ENCODE peak calls at places on chromosomes 1 and 21, in five cellular contexts. V, B, J, M and W are unnamed samples.

GRCh38 chr21:34073749-34074282 is 438 bp downstream of the MRPS6 start:
- DNase-seq in V (no peak), B (no peak), J (peak; percentile 76), M (no peak), W (peak; percentile 88)

GRCh38 chr1:22105611-22106207 is 37.2 kb downstream of the WNT4 start:
- DNase-seq in V (no peak), B (peak; percentile 21), J (peak; percentile 64), M (no peak), W (peak; percentile 36)

GRCh38 chr1:179129702-179130473 is 48.0 kb downstream of the TOR3A start:
- DNase-seq in V (no peak), B (no peak), J (no peak), M (no peak), W (no peak)

GRCh38 chr1:200905411-200906052 is 10.8 kb downstream of the INAVA start:
- DNase-seq in V (no peak), B (no peak), J (no peak), M (no peak), W (peak; percentile 30)

GRCh38 chr1:206672844-206673758 is 11.6 kb upstream of the MAPKAPK2 start:
- DNase-seq in V (no peak), B (no peak), J (no peak), M (no peak), W (peak; percentile 94)

GRCh38 chr1:35568975-35569395 is 4.1 kb upstream of the TFAP2E start:
- DNase-seq in V (no peak), B (peak; percentile 71), J (peak; percentile 88), M (peak; percentile 71), W (peak; percentile 97)

GRCh38 chr1:63124666-63125191 is 197.6 kb upstream of the FOXD3 start:
- DNase-seq in V (no peak), B (no peak), J (no peak), M (no peak), W (peak; percentile 19)

GRCh38 chr1:16175610-16176553 is 20.0 kb upstream of the EPHA2 start:
- DNase-seq in V (no peak), B (peak; percentile 85), J (peak; percentile 84), M (no peak), W (peak; percentile 95)

GRCh38 chr1:95207223-95207935 is 26.6 kb upstream of the RWDD3 start:
- DNase-seq in V (no peak), B (no peak), J (peak; percentile 35), M (no peak), W (no peak)

GRCh38 chr1:211609120-211610024 is 30.4 kb upstream of the SLC30A1 start:
- DNase-seq in V (no peak), B (no peak), J (no peak), M (no peak), W (peak; percentile 82)

GRCh38 chr21:33660406-33660805 is 18.1 kb downstream of the ITSN1 start:
- DNase-seq in V (no peak), B (no peak), J (no peak), M (no peak), W (no peak)

DNA sequence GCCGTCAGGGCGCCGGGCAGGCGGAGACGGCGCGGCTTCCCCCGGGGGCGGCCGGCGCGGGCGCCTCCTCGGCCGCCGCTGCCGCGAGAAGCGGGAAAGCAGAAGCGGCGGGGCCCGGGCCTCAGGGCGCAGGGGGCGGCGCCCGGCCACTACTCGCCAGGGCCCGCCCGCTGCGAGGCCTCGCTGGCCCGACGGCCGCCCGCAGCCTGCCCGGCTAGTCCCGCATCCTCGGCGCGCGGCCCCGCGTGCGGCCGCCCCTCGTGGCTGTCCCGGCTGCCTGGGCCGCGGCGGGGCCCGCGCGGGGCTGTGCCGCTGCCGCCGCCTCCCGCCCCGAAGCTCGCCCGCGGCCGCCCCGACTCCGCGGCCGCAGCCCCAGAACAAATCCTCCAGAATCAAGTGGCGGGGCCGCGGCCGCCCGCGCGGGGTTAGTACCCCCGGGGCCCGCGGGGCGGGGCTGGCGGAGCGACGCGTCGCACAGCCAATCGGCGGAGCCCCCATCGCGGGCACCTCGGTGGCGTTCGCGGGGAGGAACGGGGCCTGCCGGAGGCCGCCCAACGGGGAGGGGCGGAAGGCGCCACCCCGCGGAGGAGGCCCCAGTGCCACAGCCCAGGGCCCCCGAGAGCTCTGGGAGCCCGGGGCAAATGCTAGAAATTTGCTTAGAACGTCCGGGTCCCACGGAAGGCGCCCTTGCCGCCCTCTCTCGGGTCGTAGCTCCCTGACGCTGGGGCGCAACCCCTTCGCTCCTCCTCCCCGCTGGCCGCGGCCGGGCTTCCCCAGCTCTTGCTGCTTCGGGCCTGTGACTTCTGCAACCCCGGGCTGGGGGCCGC is at the start of gene RUNX3:
- DNase-seq in V (no peak), B (no peak), J (peak; percentile 80), M (peak; percentile 84), W (peak; percentile 100)
- H4K20me1 ChIP-seq in V (no peaks in the 10 kb centered on the region), B (no peaks in the 10 kb centered on the region), J (no peaks in the 10 kb centered on the region), M (no peaks in the 10 kb centered on the region), W (peaks cover 13% of the 10 kb centered on the region)

GRCh38 chr1:12150456-12151200 is 16.2 kb upstream of the TNFRSF1B start:
- DNase-seq in V (no peak), B (no peak), J (no peak), M (no peak), W (peak; percentile 45)
- TF ChIP-seq CTCF in V (no peak), B (no peak), J (no peak), M (no peak), W (no peak)

GRCh38 chr1:248810727-248811513 is 14.8 kb downstream of the SH3BP5L start:
- DNase-seq in V (no peak), B (peak; percentile 41), J (no peak), M (no peak), W (peak; percentile 95)

GRCh38 chr1:248814351-248814750 is 11.4 kb downstream of the SH3BP5L start:
- DNase-seq in V (no peak), B (no peak), J (no peak), M (no peak), W (no peak)

GRCh38 chr1:248811514-248812490 is 13.9 kb downstream of the SH3BP5L start:
- DNase-seq in V (no peak), B (no peak), J (no peak), M (peak; percentile 72), W (peak; percentile 71)

GRCh38 chr1:248813546-248813945 is 12.2 kb downstream of the SH3BP5L start:
- DNase-seq in V (no peak), B (no peak), J (no peak), M (no peak), W (peak; percentile 73)

DNA sequence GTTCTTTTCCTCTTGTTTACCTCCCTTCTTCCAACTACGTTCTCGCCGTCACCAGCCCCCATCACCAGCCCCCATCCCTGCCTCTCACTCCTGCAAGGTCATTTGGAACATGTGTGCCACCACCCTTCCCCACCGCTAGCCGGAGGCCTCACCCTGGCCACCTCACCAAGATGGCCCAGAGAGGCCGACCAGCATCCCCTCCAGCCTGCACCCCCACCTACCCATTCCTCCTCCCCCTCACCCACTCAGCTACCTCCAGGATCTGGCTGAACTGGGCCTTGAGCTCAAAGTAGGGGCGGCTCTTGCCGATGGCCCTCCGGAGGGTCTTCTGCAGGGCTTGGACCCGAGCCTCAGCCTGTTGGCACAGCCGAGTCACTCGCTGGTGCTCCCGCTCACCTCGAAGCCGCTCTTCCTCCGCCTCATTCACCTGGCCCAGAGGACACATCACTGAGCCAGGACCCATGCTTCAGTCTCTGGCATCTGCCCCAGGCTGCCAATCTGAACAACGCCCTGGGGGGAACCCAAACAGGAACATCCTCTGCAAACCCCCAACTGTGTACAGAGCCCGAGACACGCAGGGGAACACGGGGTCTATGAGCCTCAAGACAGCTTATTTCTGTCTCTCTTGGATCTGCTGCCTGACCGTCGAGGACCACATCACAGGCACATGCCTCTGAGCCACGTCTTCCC is 12.8 kb downstream of the SH3BP5L start:
- DNase-seq in V (no peak), B (no peak), J (no peak), M (no peak), W (peak; percentile 58)
- H4K20me1 ChIP-seq in V (no peaks in the 10 kb centered on the region), B (no peaks in the 10 kb centered on the region), J (no peaks in the 10 kb centered on the region), M (no peaks in the 10 kb centered on the region), W (peaks cover 32% of the 10 kb centered on the region)

DNA sequence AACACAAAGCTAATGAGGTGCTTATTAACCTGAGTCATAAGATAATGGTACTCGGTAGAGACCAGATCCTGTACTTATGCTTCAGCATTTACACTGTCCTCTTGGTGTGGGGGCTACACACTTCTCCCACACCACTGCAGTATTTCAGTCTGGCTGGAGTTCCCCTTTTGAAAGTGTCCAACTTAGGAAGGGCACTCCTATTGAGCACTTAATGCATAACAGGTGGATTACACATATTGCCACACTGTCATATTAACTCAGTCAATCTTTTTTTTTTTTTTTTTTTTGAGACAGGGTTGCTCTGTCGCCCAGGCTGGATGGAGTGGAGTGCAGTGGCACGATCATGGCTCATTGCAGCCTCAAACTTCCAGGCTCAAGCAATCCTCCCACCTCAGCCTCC is 1.5 kb downstream of the GPATCH4 start:
- DNase-seq in V (no peak), B (no peak), J (no peak), M (no peak), W (no peak)
- TF ChIP-seq CTCF in V (no peak), B (peak; percentile 63), J (no peak), M (no peak), W (no peak)

GRCh38 chr21:41322496-41323382 is 6.1 kb downstream of the FAM3B start:
- DNase-seq in V (no peak), B (no peak), J (no peak), M (no peak), W (peak; percentile 49)

GRCh38 chr21:41328660-41329300 is 12.2 kb downstream of the FAM3B start:
- DNase-seq in V (no peak), B (no peak), J (no peak), M (no peak), W (no peak)

GRCh38 chr21:41325138-41325537 is 8.5 kb downstream of the FAM3B start:
- DNase-seq in V (no peak), B (no peak), J (no peak), M (no peak), W (no peak)

GRCh38 chr21:41327753-41328152 is 11.2 kb downstream of the FAM3B start:
- DNase-seq in V (no peak), B (no peak), J (no peak), M (no peak), W (no peak)

GRCh38 chr21:41326414-41327080 is 9.9 kb downstream of the FAM3B start:
- DNase-seq in V (no peak), B (no peak), J (no peak), M (no peak), W (no peak)
- H4K20me1 ChIP-seq in V (no peaks in the 10 kb centered on the region), B (no peaks in the 10 kb centered on the region), J (no peaks in the 10 kb centered on the region), M (no peaks in the 10 kb centered on the region), W (no peaks in the 10 kb centered on the region)

GRCh38 chr1:26761217-26761616 is 26.5 kb upstream of the PIGV start:
- DNase-seq in V (no peak), B (no peak), J (peak; percentile 31), M (no peak), W (no peak)
- TF ChIP-seq CTCF in V (peak; percentile 4), B (no peak), J (peak; percentile 34), M (peak; percentile 35), W (peak; percentile 29)

GRCh38 chr1:162681127-162681435 is 48.8 kb downstream of the DDR2 start:
- DNase-seq in V (no peak), B (no peak), J (no peak), M (no peak), W (no peak)
- H4K20me1 ChIP-seq in V (no peaks in the 10 kb centered on the region), B (no peaks in the 10 kb centered on the region), J (peaks cover 42% of the 10 kb centered on the region), M (no peaks in the 10 kb centered on the region), W (peaks cover 25% of the 10 kb centered on the region)